ENCODE peak calls at places on chromosomes 12 and 14, in seven cellular contexts. C is colonic mucosa; S is CD8-positive, alpha-beta T cell; I is tibial nerve; Y is psoas muscle; O is neural progenitor cell; Z is right atrium auricular region. D is an unnamed sample. For H3K4me1, the result is how much of the 10 kb centered on the place peaks cover.

GRCh38 chr14:64549805-64550538 is at the start of gene PPP1R36:
- DNase-seq in C (peak), S (peak), I (peak), Y (peak), O (peak), Z (peak), D (no peak)

GRCh38 chr12:50952510-50952909 is at the start of gene HIGD1C:
- DNase-seq in C (no peak), S (no peak), I (no peak), Y (no peak), O (no peak), Z (no peak), D (no peak)

GRCh38 chr14:34460841-34461240 is 1.2 kb downstream of the SPTSSA start:
- DNase-seq in C (no peak), S (no peak), I (no peak), Y (no peak), O (peak), Z (no peak), D (no peak)

GRCh38 chr14:66623838-66624237 is 115.9 kb downstream of the GPHN start:
- DNase-seq in C (no peak), S (no peak), I (no peak), Y (no peak), O (no peak), Z (no peak), D (no peak)

GRCh38 chr12:117518594-117519270 is 157.3 kb upstream of the NOS1 start:
- DNase-seq in C (peak), S (no peak), I (peak), Y (peak), O (no peak), Z (peak), D (peak)

GRCh38 chr14:30443368-30444007 is 115.5 kb upstream of the G2E3 start:
- DNase-seq in C (no peak), S (no peak), I (no peak), Y (no peak), O (peak), Z (no peak), D (no peak)

GRCh38 chr14:53925201-53925766 is 31.3 kb downstream of the BMP4 start:
- DNase-seq in C (no peak), S (no peak), I (no peak), Y (no peak), O (no peak), Z (no peak), D (no peak)

GRCh38 chr12:128974881-128975280 is 121.6 kb downstream of the GLT1D1 start:
- DNase-seq in C (no peak), S (no peak), I (no peak), Y (no peak), O (no peak), Z (no peak), D (no peak)

GRCh38 chr14:24986206-24986893 is 63.6 kb downstream of the STXBP6 start:
- DNase-seq in C (no peak), S (no peak), I (no peak), Y (no peak), O (no peak), Z (no peak), D (no peak)

GRCh38 chr14:32607399-32607798 is 278.3 kb downstream of the AKAP6 start:
- DNase-seq in C (no peak), S (no peak), I (no peak), Y (no peak), O (no peak), Z (no peak), D (no peak)

GRCh38 chr14:50797250-50798047 is 33.5 kb downstream of the NIN start:
- DNase-seq in C (no peak), S (no peak), I (no peak), Y (no peak), O (no peak), Z (no peak), D (no peak)

GRCh38 chr12:68370006-68370590 is 37.9 kb upstream of the MDM1 start:
- DNase-seq in C (no peak), S (no peak), I (no peak), Y (no peak), O (no peak), Z (no peak), D (no peak)

GRCh38 chr12:84247931-84248330 is 664.7 kb downstream of the SLC6A15 start:
- DNase-seq in C (no peak), S (no peak), I (no peak), Y (no peak), O (no peak), Z (no peak), D (no peak)

GRCh38 chr14:88104710-88105109 is 99.8 kb downstream of the GPR65 start:
- DNase-seq in C (no peak), S (no peak), I (no peak), Y (no peak), O (no peak), Z (no peak), D (no peak)

GRCh38 chr14:64645220-64645891 is 58.9 kb upstream of the PLEKHG3 start:
- DNase-seq in C (no peak), S (no peak), I (peak), Y (no peak), O (peak), Z (no peak), D (no peak)

GRCh38 chr12:75694891-75695290 is 183.5 kb upstream of the KRR1 start:
- DNase-seq in C (no peak), S (no peak), I (no peak), Y (no peak), O (no peak), Z (no peak), D (no peak)

GRCh38 chr14:55123101-55123500 is 6.0 kb upstream of the LGALS3 start:
- DNase-seq in C (no peak), S (no peak), I (no peak), Y (no peak), O (no peak), Z (peak), D (no peak)

GRCh38 chr14:51901475-51902024 is 41.1 kb downstream of the GNG2 start:
- DNase-seq in C (no peak), S (peak), I (no peak), Y (no peak), O (no peak), Z (no peak), D (no peak)

GRCh38 chr14:90810808-90811207 is 5.4 kb downstream of the TTC7B start:
- DNase-seq in C (no peak), S (no peak), I (no peak), Y (no peak), O (no peak), Z (no peak), D (no peak)

GRCh38 chr12:45273717-45274271 is 57.9 kb downstream of the ANO6 start:
- DNase-seq in C (no peak), S (no peak), I (peak), Y (peak), O (no peak), Z (peak), D (no peak)

GRCh38 chr14:54699087-54699530 is 132.2 kb downstream of the SAMD4A start:
- DNase-seq in C (no peak), S (no peak), I (no peak), Y (peak), O (no peak), Z (no peak), D (peak)

GRCh38 chr12:108447168-108447840 is 67.8 kb upstream of the FICD start:
- DNase-seq in C (no peak), S (no peak), I (no peak), Y (no peak), O (no peak), Z (no peak), D (no peak)

GRCh38 chr14:64960762-64961276 is 11.3 kb downstream of the RAB15 start:
- DNase-seq in C (no peak), S (no peak), I (no peak), Y (no peak), O (peak), Z (no peak), D (peak)

DNA sequence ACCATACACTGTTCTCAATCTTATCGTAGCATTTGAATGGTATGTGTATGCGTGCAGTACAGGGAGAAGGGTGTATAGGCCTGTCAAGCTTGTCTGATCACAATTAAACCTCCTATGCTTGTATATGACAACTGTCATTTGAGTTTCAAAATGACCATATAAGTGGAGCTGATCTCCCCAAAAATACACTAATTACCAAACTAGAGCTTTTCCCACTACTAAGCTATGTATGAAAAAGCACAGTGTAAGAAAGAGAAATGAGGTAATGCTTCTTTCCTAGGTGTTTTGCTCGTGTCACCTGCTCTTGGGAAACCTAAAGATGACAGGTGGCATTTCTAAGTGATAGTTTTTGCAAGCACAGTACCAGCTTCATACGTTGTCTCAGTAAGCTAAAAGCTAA is 1.1 kb upstream of the STK38L start:
- DNase-seq in C (no peak), S (no peak), I (no peak), Y (no peak), O (no peak), Z (no peak), D (no peak)
- H3K27ac ChIP-seq in C (no peak), S (peak), I (no peak), Y (no peak), O (no peak), Z (no peak), D (no peak)

DNA sequence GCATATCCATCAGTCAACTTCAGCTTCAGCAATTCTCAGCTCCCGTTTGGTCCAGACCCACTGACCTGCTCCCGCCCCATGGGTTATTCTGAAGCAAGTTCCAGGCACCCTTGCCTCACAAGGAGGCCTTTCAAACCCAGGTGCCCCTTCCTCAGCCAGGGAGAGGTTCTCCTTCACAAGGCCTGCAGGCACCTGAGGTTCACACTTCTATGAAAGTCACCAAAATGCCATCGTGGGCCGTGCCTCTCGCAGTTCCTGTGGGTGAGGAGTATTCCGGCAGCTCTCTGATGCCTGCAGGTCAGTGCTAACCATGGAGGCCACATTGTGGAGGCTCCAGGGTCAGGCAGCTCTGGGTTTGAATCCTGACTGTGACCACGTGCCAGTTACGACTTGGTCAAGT is 40.2 kb upstream of the BCL7A start:
- DNase-seq in C (no peak), S (no peak), I (no peak), Y (no peak), O (no peak), Z (no peak), D (no peak)
- H3K4me1 ChIP-seq in C (under half), S (under half), I (under half), Y (under half), O (under half), Z (under half), D (under half)

DNA sequence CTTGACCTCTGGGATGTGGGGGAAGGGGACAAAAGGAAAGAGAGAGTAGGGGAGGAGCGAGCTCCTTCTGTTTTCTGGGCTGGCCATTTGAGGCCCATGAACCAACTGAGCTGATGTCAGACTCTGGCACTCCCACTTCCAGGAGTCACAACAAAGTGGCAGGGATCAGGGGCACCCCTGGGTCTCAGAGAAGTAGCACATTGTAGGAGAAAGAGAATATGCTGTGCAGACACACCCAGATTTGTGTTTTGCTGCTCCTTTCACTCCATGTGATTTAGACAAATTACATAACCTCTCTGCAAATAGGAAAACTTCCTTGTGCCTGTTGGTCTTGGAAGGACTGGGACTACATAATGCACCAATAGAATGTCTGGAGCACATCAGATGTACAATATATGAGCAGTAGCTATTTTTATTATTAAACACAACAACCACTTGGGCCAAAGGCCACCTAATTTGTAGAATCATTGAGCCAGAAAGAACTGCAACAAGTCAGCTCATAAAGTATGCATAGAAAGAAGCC is 265.5 kb downstream of the ZFP36L1 start:
- DNase-seq in C (no peak), S (no peak), I (peak), Y (no peak), O (peak), Z (peak), D (no peak)
- H3K27ac ChIP-seq in C (peak), S (no peak), I (peak), Y (no peak), O (peak), Z (peak), D (peak)

DNA sequence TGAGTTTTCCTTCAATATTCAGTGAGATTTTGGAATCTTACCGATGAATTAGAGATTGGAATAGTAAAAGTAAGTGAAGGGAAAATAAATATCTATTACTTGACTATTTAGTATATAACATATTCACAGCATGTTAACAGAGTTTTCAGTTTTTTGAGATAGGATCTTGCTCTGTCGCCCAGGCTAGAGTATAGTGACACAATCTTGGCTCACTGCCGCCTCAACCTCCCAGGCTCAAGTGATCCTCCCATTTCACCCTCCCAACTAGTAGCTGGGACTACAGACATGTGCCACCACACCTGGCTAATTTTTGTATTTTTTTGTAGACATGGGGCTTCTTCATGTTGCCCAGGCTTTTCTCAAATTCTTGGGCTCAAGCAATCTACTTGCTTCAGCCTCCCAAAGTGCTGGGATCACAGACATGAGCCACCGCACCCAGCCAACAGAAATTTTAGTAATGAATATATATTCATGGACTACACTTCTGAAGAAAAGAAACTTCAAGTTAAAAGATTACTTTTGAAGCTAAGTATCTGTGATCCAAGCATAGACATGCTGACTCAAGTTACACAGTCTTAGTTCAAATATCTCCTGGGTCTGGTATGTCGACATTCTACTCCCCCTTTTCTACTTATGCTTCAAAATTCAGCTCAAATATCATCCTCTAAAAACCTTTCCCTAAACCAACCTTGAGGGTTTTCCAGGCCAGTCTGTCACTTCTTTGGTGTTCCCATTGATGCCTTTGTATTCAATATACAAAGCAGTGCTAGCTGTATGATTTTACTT is 13.8 kb downstream of the UBE2N start:
- DNase-seq in C (no peak), S (no peak), I (no peak), Y (no peak), O (no peak), Z (no peak), D (no peak)
- H3K4me1 ChIP-seq in C (under half), S (half or more), I (under half), Y (half or more), O (under half), Z (half or more), D (under half)

DNA sequence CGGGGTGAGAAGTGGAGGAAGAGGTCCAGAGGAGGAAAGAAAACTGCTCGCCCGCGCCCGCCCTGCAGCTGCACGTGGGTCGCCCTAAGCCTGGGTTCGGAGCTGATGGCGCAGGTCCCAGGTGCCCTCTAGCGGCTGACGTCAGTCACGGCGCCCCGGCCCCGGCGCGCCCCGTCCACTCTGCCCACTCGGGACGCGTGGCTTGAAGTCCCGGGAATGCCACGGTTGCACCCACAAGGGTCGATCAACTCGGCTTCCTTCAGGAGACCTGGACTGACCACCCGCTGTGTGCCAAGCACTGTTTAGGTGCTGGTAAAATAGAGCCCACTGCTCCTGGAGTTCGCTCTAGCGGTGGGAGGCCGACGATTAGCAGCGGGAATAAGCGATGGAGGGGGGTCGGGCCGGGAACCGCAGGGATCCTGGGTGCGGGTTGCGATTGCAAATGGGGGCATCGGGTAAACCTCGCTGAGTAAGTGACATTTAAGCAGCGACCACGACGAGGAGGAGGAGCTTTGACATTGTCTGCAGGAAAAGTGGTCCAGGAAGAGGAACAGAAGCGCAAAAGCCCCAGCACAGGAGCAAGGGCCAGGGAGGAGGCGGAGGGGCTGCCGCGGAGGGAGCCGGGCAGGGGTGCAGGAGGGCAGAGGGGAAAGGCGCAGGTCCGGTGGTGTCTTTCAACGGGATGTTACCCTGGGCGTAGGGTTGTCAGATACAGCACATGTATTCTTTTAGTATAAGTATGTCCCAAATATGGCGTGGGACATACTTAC is 5.1 kb upstream of the ZNF839 start:
- DNase-seq in C (peak), S (peak), I (peak), Y (peak), O (peak), Z (peak), D (peak)
- H3K27ac ChIP-seq in C (no peak), S (no peak), I (peak), Y (peak), O (no peak), Z (peak), D (peak)

GRCh38 chr14:102940729-102941362 is 18.4 kb downstream of the AMN start:
- DNase-seq in C (no peak), S (no peak), I (no peak), Y (no peak), O (no peak), Z (no peak), D (no peak)
- H3K4me1 ChIP-seq in C (under half), S (under half), I (under half), Y (under half), O (under half), Z (under half), D (under half)

GRCh38 chr14:103055693-103056092 is 1.7 kb downstream of the CDC42BPB start:
- DNase-seq in C (no peak), S (no peak), I (no peak), Y (no peak), O (no peak), Z (no peak), D (peak)
- H3K27ac ChIP-seq in C (peak), S (no peak), I (peak), Y (peak), O (no peak), Z (peak), D (peak)